ENCODE peak calls at places on chromosomes 3 and 15, in six cellular contexts. C, F, W, X, I and L are unnamed samples.

GRCh38 chr3:143832433-143832832 is 15.8 kb downstream of the SLC9A9 start:
- DNase-seq in W (no peak), F (no peak), I (no peak), X (no peak), C (no peak), L (no peak)

GRCh38 chr3:150177673-150178378 is 207.1 kb upstream of the PFN2 start:
- DNase-seq in F (no peak), W (no peak), X (no peak), I (no peak), C (no peak), L (no peak)

GRCh38 chr3:122506450-122506849 is 8.3 kb downstream of the KPNA1 start:
- DNase-seq in W (no peak), I (no peak), F (no peak), C (no peak), X (no peak), L (no peak)

GRCh38 chr3:158602227-158602626 is 31.2 kb downstream of the MLF1 start:
- DNase-seq in X (no peak), W (no peak), I (no peak), F (no peak), C (no peak), L (no peak)

GRCh38 chr15:76325704-76326103 is 10.9 kb upstream of the ISL2 start:
- DNase-seq in F (no peak), I (no peak), W (no peak), X (no peak), C (no peak), L (no peak)

GRCh38 chr15:42101861-42102260 is 7.5 kb upstream of the PLA2G4D start:
- DNase-seq in F (no peak), C (no peak), W (no peak), I (no peak), X (no peak), L (no peak)

GRCh38 chr15:74295800-74296199 is 59.7 kb downstream of the CCDC33 start:
- DNase-seq in X (no peak), F (no peak), I (peak; percentile 68), W (no peak), C (no peak), L (no peak)

GRCh38 chr15:30885814-30886213 is 17.9 kb upstream of the FAN1 start:
- DNase-seq in I (peak; percentile 88), X (peak; percentile 27), C (no peak), F (no peak), W (no peak), L (no peak)

GRCh38 chr3:11455977-11456376 is 183.8 kb downstream of the ATG7 start:
- DNase-seq in X (no peak), C (no peak), W (no peak), I (no peak), F (no peak), L (no peak)

GRCh38 chr3:188458761-188459160 is 304.8 kb downstream of the LPP start:
- DNase-seq in W (no peak), I (no peak), X (no peak), F (no peak), C (no peak), L (no peak)

GRCh38 chr3:21502631-21503030 is 248.4 kb downstream of the ZNF385D start:
- DNase-seq in W (no peak), F (no peak), X (no peak), I (no peak), C (no peak), L (no peak)

GRCh38 chr15:68561146-68561545 is 17.6 kb upstream of the CORO2B start:
- DNase-seq in C (no peak), F (no peak), W (no peak), I (peak; percentile 43), X (no peak), L (no peak)

GRCh38 chr3:195013411-195013810 is 257.5 kb downstream of the XXYLT1 start:
- DNase-seq in W (no peak), I (peak; percentile 24), F (no peak), X (no peak), C (no peak), L (no peak)

GRCh38 chr3:25901796-25902195 is 111.9 kb downstream of the OXSM start:
- DNase-seq in W (no peak), I (no peak), C (no peak), F (no peak), X (no peak), L (no peak)

GRCh38 chr15:70956196-70956595 is 63.6 kb downstream of the LRRC49 start:
- DNase-seq in C (no peak), X (no peak), I (no peak), F (no peak), W (no peak), L (no peak)

GRCh38 chr15:38547255-38547997 is 17.2 kb downstream of the RASGRP1 start:
- DNase-seq in X (no peak), F (no peak), W (no peak), C (no peak), I (no peak), L (no peak)

GRCh38 chr15:67147410-67147949 is 82.1 kb downstream of the SMAD3 start:
- DNase-seq in W (no peak), C (no peak), F (no peak), X (no peak), I (no peak), L (no peak)

GRCh38 chr15:38440353-38441129 is 13.4 kb upstream of the FAM98B start:
- DNase-seq in I (peak; percentile 81), F (no peak), W (peak; percentile 38), X (peak; percentile 28), C (no peak), L (peak; percentile 26)

GRCh38 chr3:16399473-16399872 is 114.0 kb downstream of the RFTN1 start:
- DNase-seq in F (no peak), C (peak; percentile 29), I (peak; percentile 77), X (peak; percentile 75), W (no peak), L (peak; percentile 38)

GRCh38 chr15:76866716-76867321 is 38.3 kb downstream of the SCAPER start:
- DNase-seq in W (peak; percentile 5), X (no peak), F (no peak), C (no peak), I (no peak), L (no peak)

GRCh38 chr3:148309390-148310035 is 388.2 kb upstream of the AGTR1 start:
- DNase-seq in W (peak; percentile 15), C (no peak), I (peak; percentile 70), X (no peak), F (no peak), L (peak; percentile 34)

GRCh38 chr3:194970066-194970465 is 284.4 kb downstream of the FAM43A start:
- DNase-seq in F (no peak), W (no peak), X (no peak), I (no peak), C (no peak), L (no peak)

DNA sequence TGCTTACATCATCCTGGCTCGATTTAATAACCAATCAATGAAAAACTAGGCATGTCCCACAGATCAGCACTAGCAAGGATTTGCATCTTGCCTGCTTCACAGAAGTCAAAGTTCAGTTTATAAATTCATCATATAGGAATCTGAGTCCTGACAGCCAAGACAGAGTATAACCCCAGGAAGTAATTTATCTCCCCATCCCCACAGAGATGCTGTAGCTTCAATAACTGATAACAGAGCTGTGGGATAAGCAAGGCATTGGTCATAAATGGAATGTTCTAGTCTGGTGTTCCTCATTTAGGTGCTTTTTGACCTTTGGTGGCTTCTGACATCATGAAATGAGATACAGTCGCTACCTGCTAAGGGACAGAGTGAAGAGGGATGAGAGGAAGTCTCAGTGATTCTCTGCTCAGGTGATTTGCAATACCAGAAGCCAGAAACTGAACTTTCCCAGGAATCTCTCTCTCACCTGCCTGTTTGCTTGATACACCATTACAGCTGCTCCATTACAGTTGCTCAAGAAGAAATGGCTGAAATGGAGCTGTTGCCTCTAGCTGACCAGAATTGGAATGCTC is 217.2 kb upstream of the KCNMB2 start:
- DNase-seq in F (no peak), W (no peak), I (no peak), C (no peak), X (no peak), L (no peak)
- H3K27me3 ChIP-seq in F (no peaks in the 10 kb centered on the region), W (no peaks in the 10 kb centered on the region), I (no peaks in the 10 kb centered on the region), C (no peaks in the 10 kb centered on the region), X (no peaks in the 10 kb centered on the region), L (no peaks in the 10 kb centered on the region)

DNA sequence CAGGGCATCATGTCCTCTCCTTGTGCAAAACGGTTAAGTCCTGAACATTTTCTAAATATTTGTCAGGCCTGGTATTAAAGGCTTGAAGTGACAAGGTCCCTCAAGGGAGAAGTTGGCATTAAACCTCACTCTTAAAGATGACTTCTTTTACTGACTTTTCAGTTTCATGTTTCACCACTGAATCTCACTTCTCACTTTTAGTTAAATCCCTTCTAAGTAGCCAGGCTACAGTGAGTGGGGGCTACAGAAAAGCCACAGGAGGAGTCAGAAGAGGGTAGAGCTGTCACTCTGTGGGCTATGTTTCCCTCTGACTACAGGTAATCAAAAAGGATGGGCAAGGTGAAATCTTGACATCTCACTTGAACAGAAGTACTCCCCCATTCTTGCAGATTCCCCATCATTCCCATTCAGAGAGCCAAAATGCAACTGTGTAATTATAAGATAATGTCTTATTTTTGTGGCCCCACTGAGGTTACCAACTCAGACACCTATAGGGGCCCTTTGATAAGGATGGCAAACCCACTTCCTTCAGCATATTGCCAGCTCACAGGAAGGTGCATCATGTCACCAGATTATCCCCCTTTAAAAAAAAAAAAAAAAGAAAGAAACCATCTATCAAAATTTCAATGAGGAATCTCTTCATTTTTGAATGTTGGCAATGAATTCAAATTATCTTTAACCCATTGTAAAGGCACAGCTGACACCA is 790.1 kb upstream of the CFAP20DC start:
- DNase-seq in I (no peak), X (no peak), F (no peak), W (no peak), C (no peak), L (no peak)
- H3K27me3 ChIP-seq in I (no peaks in the 10 kb centered on the region), X (no peaks in the 10 kb centered on the region), F (no peaks in the 10 kb centered on the region), W (no peaks in the 10 kb centered on the region), C (no peaks in the 10 kb centered on the region), L (no peaks in the 10 kb centered on the region)

GRCh38 chr15:98413973-98414546 is 234.3 kb upstream of the IGF1R start:
- DNase-seq in W (no peak), C (peak; percentile 37), X (peak; percentile 68), F (no peak), I (no peak), L (no peak)

GRCh38 chr15:98410328-98410727 is 238.0 kb upstream of the IGF1R start:
- DNase-seq in C (no peak), I (no peak), W (no peak), F (no peak), X (no peak), L (no peak)

GRCh38 chr15:98416222-98416835 is 232.0 kb upstream of the IGF1R start:
- DNase-seq in F (no peak), W (no peak), I (peak; percentile 57), C (no peak), X (no peak), L (no peak)

GRCh38 chr15:98417346-98417745 is 231.0 kb upstream of the IGF1R start:
- DNase-seq in C (no peak), F (no peak), W (no peak), I (no peak), X (no peak), L (no peak)

GRCh38 chr15:98412852-98413251 is 235.5 kb upstream of the IGF1R start:
- DNase-seq in X (no peak), W (no peak), I (no peak), F (no peak), C (no peak), L (no peak)
- H3K27me3 ChIP-seq in X (peaks cover 5% of the 10 kb centered on the region), W (peaks cover 8% of the 10 kb centered on the region), I (peaks cover 5% of the 10 kb centered on the region), F (no peaks in the 10 kb centered on the region), C (peaks cover under 1% of the 10 kb centered on the region), L (no peaks in the 10 kb centered on the region)

DNA sequence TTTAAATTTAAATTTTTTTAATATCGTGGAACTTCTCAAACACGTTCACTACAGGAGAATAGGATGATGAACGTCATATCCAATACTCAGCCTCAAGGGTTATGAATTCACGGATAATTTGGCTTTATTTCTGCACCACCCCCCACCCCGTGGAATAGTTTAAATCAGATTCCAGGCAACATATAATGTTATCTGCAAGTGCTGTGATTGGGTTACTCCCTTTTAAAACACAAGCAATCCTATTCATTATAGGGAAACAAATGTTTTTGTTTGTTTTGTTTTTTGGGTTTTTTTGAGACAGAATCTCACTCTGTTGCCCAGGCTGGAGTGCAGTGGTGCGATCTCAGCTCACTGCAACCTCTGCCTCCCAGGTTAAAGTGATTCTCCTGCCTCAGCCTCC is 30.9 kb downstream of the BHLHE40 start:
- DNase-seq in I (no peak), C (no peak), F (no peak), X (no peak), W (no peak), L (no peak)
- H3K27me3 ChIP-seq in I (no peaks in the 10 kb centered on the region), C (no peaks in the 10 kb centered on the region), F (no peaks in the 10 kb centered on the region), X (no peaks in the 10 kb centered on the region), W (no peaks in the 10 kb centered on the region), L (no peaks in the 10 kb centered on the region)